ENCODE peak calls at places on chromosomes 2 and 18, in four cellular contexts. I is HepG2, R is GM12878, A is H1. C is an unnamed sample.

GRCh38 chr18:76986391-76986790 is 146.2 kb downstream of the MBP start:
- DNase-seq in A (no peak), R (no peak), I (no peak), C (no peak)

GRCh38 chr2:104583791-104584190 is 270.1 kb upstream of the POU3F3 start:
- DNase-seq in I (no peak), A (no peak), R (no peak), C (no peak)

GRCh38 chr2:183123117-183123958 is 905 bp upstream of the NUP35 start:
- DNase-seq in R (no peak), A (no peak), I (no peak), C (no peak)

GRCh38 chr2:224432003-224432574 is 30.2 kb upstream of the FAM124B start:
- DNase-seq in I (no peak), R (no peak), A (no peak), C (no peak)

GRCh38 chr2:184597571-184597980 is 753 bp upstream of the ZNF804A start:
- DNase-seq in I (no peak), R (no peak), A (peak; percentile 49), C (no peak)

GRCh38 chr18:26460449-26461091 is 87.8 kb downstream of the KCTD1 start:
- DNase-seq in R (peak; percentile 89), A (no peak), I (no peak), C (no peak)

GRCh38 chr2:13545320-13545719 is 828.6 kb downstream of the TRIB2 start:
- DNase-seq in R (no peak), A (no peak), I (no peak), C (no peak)

GRCh38 chr18:77271720-77272481 is 22.3 kb downstream of the GALR1 start:
- DNase-seq in A (no peak), R (no peak), I (no peak), C (no peak)

GRCh38 chr2:25333981-25334380 is 7.7 kb downstream of the DNMT3A start:
- DNase-seq in I (no peak), A (no peak), R (no peak), C (no peak)

GRCh38 chr18:34493099-34493544 is 217.0 kb upstream of the DTNA start:
- DNase-seq in R (no peak), I (peak; percentile 72), A (peak; percentile 78), C (peak; percentile 48)

GRCh38 chr2:223047260-223047761 is 4.7 kb upstream of the KCNE4 start:
- DNase-seq in R (no peak), A (no peak), I (no peak), C (no peak)

GRCh38 chr2:234949762-234950434 is 1.9 kb upstream of the SH3BP4 start:
- DNase-seq in I (peak; percentile 50), A (no peak), R (no peak), C (no peak)
- TF ChIP-seq SUZ12 in I (no peak), A (no peak), R (no peak), C (no peak)

DNA sequence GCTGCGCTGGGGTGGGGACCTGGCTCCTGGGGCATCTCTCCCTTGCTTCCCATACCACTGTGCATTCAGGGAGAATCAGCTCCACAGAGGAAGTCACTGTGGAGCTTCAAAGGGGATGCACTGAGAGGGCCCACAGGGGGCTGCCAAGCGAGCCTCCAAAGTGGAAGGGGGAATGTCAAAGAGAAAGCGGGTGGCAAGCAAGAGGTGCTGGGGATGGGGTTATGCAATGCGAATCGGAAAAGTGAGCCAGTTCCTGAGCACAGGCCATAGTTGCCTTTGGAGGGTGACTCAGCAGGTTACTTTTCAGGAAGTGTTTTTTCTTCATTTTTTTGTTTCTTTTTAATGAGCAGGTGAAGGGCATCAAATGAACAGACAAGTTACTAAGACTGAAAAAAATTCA is 17.6 kb downstream of the PMAIP1 start:
- DNase-seq in R (no peak), I (no peak), A (peak; percentile 43), C (no peak)
- TF ChIP-seq ZNF274 in R (no peak), I (no peak), A (no peak), C (no peak)

GRCh38 chr2:95077893-95078603 is 43.6 kb downstream of the MRPS5 start:
- DNase-seq in I (no peak), R (no peak), A (no peak), C (no peak)
- TF ChIP-seq YY1 in I (no peak), R (no peak), A (no peak), C (no peak)

DNA sequence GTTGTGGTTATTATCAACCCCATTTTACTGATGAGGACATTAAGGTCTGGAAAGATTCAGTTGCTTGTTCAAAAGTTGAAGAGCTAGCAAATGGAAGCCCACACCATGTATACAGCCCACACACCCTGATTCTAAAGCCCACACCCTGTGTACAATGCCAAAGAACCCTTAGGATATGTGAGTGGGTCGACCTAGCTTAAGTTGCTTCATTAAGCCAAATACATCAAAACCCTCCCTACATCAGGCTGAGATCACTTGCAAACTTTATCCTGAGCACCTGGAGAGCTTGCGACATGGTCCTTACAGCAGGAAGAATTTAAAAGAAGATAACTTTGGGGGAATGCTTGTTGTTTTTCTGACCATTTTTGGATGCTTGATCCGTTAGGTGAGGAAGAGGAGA is 435 bp upstream of the ARHGAP25 start:
- DNase-seq in I (no peak), R (no peak), A (no peak), C (no peak)
- TF ChIP-seq SUZ12 in I (no peak), R (no peak), A (no peak), C (no peak)

C was measured in NT2/D1.